ENCODE peak calls at places on chromosomes 11 and 22, in seven cellular contexts. B is cardiac muscle cell, T is SK-N-SH, Z is omental fat pad, Y is progenitor cell of endocrine pancreas, O is mucosa of descending colon, V is bronchial epithelial cell. P is an unnamed sample.

GRCh38 chr22:50498322-50498861 is 9.1 kb downstream of the LMF2 start:
- DNase-seq in V (peak; percentile 59), O (peak; percentile 90), B (peak; percentile 70), T (peak; percentile 77), Y (no peak), Z (no peak), P (peak; percentile 84)

GRCh38 chr11:17915500-17916143 is 97.2 kb downstream of the SERGEF start:
- DNase-seq in V (no peak), Z (no peak), T (no peak), B (no peak), Y (no peak), O (no peak), P (no peak)

GRCh38 chr11:99257131-99257530 is 236.4 kb downstream of the CNTN5 start:
- DNase-seq in T (no peak), O (no peak), Y (no peak), Z (no peak), B (peak; percentile 18), V (peak; percentile 12), P (peak; percentile 7)

GRCh38 chr11:114027396-114027795 is 32.1 kb upstream of the ZBTB16 start:
- DNase-seq in T (no peak), V (no peak), O (no peak), B (no peak), Z (no peak), Y (no peak), P (no peak)

GRCh38 chr11:119373917-119374631 is 7.4 kb downstream of the USP2 start:
- DNase-seq in V (peak; percentile 64), Y (peak; percentile 77), Z (peak; percentile 68), O (peak; percentile 89), B (peak; percentile 83), T (peak; percentile 84), P (peak; percentile 81)

GRCh38 chr11:36684840-36685800 is 87.1 kb upstream of the RAG2 start:
- DNase-seq in Z (no peak), O (no peak), B (no peak), Y (no peak), T (no peak), V (no peak), P (no peak)

GRCh38 chr11:75423721-75424120 is 9.3 kb downstream of the KLHL35 start:
- DNase-seq in Y (no peak), V (no peak), Z (no peak), B (no peak), T (no peak), O (no peak), P (no peak)

GRCh38 chr11:122036493-122036892 is 79.5 kb downstream of the BLID start:
- DNase-seq in Y (no peak), O (no peak), T (no peak), Z (no peak), B (no peak), V (no peak), P (no peak)

GRCh38 chr11:19162946-19163345 is 38.8 kb downstream of the CSRP3 start:
- DNase-seq in T (no peak), Y (no peak), B (no peak), Z (no peak), O (no peak), V (no peak), P (no peak)

GRCh38 chr11:502288-503178 is 4.5 kb downstream of the RNH1 start:
- DNase-seq in T (peak; percentile 28), O (no peak), V (no peak), Y (no peak), Z (no peak), B (no peak), P (no peak)

GRCh38 chr22:29702931-29703594 is 16.7 kb upstream of the CABP7 start:
- DNase-seq in Y (no peak), O (no peak), V (no peak), B (no peak), T (peak; percentile 20), Z (no peak), P (no peak)

GRCh38 chr22:29700206-29700948 is 19.4 kb upstream of the CABP7 start:
- DNase-seq in T (no peak), Z (no peak), O (no peak), B (no peak), Y (no peak), V (no peak), P (no peak)

GRCh38 chr22:29703595-29704195 is 16.1 kb upstream of the CABP7 start:
- DNase-seq in T (peak; percentile 52), Y (no peak), O (no peak), B (no peak), V (no peak), Z (no peak), P (no peak)

GRCh38 chr22:29702025-29702930 is 17.5 kb upstream of the CABP7 start:
- DNase-seq in B (no peak), Y (no peak), V (no peak), Z (no peak), O (peak; percentile 45), T (peak; percentile 41), P (no peak)

GRCh38 chr22:29700949-29701927 is 18.6 kb upstream of the CABP7 start:
- DNase-seq in B (peak; percentile 39), T (peak; percentile 64), O (peak; percentile 32), Z (no peak), Y (no peak), V (peak; percentile 47), P (peak; percentile 25)
- TF ChIP-seq CTCF in B (peak; percentile 27), T (peak; percentile 12), O (no peak), Z (no peak), Y (peak; percentile 52), V (peak; percentile 54), P (peak; percentile 25)

DNA sequence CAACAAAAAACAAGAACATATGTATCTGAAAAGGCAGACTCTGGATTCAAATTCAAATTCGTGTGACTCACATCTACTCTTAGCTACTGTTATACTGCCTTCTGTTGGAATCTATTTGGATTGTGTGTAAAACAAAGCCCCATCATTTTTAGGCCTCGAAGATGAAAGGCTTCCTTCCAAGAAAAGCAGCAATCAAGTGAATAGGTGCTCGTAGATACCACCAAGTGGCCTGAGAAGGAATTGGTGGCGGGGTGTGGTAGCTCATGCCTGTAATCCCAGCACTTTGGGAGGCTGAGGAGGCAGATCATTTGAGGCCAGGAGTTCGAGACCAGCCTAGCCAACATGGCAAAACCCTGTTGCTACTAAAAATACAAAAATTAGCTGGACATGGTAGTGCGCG is 4.2 kb downstream of the GRAMD1B start:
- DNase-seq in Y (no peak), O (peak; percentile 27), Z (no peak), B (no peak), V (no peak), T (peak; percentile 30), P (peak; percentile 35)
- TF ChIP-seq CTCF in Y (no peak), O (no peak), Z (no peak), B (peak; percentile 25), V (peak; percentile 15), T (peak; percentile 49), P (no peak)

DNA sequence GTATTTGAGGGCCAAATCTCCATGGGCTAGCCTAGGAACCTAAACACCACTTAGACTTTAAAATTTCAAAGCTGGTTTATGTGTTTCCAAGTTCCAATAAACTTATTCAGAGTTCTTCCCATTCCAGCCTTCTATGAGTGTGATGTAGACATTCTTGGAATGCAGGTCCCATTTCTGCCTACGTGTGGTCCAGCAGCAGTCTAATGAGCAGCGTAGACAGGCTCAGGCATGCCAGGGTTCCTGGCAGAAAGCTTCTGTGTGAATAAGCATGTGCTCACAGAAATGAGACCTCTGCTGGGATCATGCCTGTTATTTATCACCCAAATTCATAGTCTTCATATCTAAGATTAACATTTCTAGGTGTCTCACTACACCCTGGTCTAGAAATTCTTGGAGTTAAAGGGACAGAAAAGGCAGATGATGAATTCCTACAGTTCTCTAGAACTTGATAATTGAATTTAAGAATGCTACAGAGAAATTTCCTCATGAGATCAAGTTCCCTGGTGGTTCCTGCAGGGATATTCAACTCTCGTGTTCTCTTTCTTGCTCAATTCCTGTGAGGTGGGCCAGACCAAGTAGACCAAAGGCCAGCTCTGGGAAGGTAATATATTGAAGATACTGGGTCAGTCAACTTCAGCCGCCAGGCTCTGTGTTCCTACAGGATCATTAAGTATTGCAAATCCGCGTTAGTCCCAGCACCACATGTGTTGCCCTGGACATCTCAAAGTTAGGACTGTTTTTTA is 17.6 kb downstream of the RNF185 start:
- DNase-seq in Z (no peak), O (no peak), V (peak; percentile 99), B (peak; percentile 65), T (no peak), Y (no peak), P (peak; percentile 89)
- TF ChIP-seq CTCF in Z (no peak), O (no peak), V (peak; percentile 0), B (no peak), T (no peak), Y (no peak), P (no peak)

DNA sequence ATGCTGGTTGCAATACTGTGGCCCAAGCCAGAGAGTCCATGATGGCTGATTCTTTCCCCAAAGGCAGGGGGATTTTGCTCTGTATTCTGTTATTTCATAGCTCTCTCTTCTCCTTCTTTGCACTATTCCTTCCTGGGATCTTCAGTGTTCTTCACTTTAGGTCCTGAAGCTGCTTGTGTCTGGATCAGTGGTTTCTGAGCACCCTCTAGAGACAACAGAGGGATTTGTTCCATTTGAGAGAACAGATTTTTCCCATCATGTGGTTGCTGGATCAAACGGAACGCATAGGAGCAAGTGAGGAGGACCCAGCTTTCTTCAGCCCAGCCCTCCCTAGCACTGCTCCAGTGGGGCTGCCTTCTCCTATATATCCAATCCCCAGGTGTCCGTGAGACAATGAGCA is 68.7 kb upstream of the SYN3 start:
- DNase-seq in B (no peak), Y (no peak), Z (no peak), V (peak; percentile 48), T (peak; percentile 52), O (no peak), P (peak; percentile 50)
- TF ChIP-seq CTCF in B (no peak), Y (peak; percentile 33), Z (no peak), V (peak; percentile 41), T (no peak), O (no peak), P (peak; percentile 61)

DNA sequence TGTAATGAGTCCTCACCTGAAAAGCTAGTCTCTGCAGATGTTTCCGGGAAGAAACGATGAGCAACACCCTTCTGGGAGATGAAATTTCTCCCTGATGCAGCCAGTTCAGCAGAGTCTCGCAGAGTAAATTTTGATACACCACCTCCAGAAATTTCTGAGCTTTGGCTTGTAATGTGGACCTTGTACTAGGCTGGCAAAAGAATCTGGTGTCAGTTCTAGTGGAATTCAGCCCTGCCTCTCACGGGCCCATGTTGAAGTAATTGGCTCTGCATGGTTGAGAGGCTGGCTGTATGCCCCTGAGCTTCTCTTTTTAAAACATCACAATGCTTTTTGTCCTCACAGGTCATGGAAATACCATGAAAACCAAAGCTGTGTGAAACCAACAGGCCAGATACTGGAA is at the start of gene GLYAT:
- DNase-seq in O (no peak), Y (no peak), T (no peak), Z (no peak), B (no peak), V (no peak), P (no peak)
- TF ChIP-seq CTCF in O (no peak), Y (no peak), T (no peak), Z (no peak), B (no peak), V (no peak), P (no peak)

DNA sequence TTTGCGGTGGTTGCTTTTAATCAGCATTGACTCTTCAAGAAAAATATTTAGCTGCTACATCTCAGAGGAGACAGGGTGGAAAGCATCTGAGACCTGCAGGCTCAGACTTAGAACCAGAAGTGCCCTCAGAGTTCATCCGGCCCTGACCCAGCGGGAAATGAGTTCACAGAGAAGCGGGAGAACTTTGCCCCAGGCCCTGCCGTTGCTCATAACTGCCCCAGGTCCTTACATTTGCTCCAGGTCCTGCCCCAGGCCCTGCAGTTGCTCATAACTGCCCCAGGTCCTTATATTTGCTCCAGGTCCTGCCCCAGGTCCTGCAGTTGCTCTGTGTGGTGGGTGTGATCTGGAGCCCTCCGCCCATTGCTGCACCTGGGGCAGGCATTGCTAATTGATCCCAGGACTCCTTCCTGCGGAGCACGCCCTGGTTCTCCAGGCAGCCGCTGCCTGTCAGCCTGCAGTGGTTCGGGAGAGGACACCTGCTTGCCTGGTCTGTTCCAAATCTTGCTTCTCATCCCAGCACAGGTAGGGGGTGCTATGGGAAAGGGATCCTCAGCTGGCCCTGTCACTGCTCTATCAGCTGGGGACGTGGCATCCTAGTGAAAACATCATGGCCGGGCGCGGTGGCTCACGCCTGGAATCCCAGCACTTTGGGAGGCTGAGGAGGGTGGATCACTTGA is 58.1 kb upstream of the PPP6R3 start:
- DNase-seq in Z (no peak), B (no peak), V (no peak), T (no peak), O (no peak), Y (no peak), P (no peak)
- TF ChIP-seq CTCF in Z (no peak), B (no peak), V (no peak), T (no peak), O (no peak), Y (no peak), P (no peak)

P was measured in MCF 10A.